ENCODE peak calls at places on chromosome 9, in six cellular contexts. B, I, Y, F, S and V are unnamed samples. For H3K9me3, the result is how much of the 10 kb centered on the place peaks cover.

GRCh38 chr9:121305269-121305994 is 37.5 kb downstream of the GSN start:
- DNase-seq in B (no peak), I (peak), S (peak), Y (peak), F (peak), V (no peak)

GRCh38 chr9:114091711-114092110 is 7.4 kb downstream of the KIF12 start:
- DNase-seq in B (no peak), S (no peak), I (no peak), Y (no peak), F (no peak), V (no peak)

GRCh38 chr9:14183001-14183400 is 130.9 kb downstream of the NFIB start:
- DNase-seq in I (no peak), F (no peak), S (no peak), Y (no peak), B (no peak), V (no peak)

GRCh38 chr9:131669234-131670172 is 70.4 kb downstream of the RAPGEF1 start:
- DNase-seq in I (no peak), Y (no peak), S (no peak), F (peak), B (no peak), V (no peak)

GRCh38 chr9:112620998-112621694 is 96.8 kb downstream of the INIP start:
- DNase-seq in F (no peak), B (no peak), I (no peak), S (no peak), Y (no peak), V (no peak)

GRCh38 chr9:75088646-75089368 is 493 bp downstream of the OSTF1 start:
- DNase-seq in S (peak), I (no peak), B (peak), F (peak), Y (peak), V (peak)

GRCh38 chr9:130940023-130940549 is 1.0 kb upstream of the FIBCD1 start:
- DNase-seq in F (no peak), I (no peak), S (no peak), Y (no peak), B (no peak), V (no peak)

GRCh38 chr9:98328770-98329169 is 73.3 kb upstream of the TBC1D2 start:
- DNase-seq in F (no peak), B (no peak), S (no peak), I (no peak), Y (no peak), V (no peak)

GRCh38 chr9:109972026-109973005 is 192.3 kb downstream of the PALM2AKAP2 start:
- DNase-seq in S (no peak), B (no peak), I (no peak), F (no peak), Y (no peak), V (no peak)

GRCh38 chr9:4417578-4418325 is 72.5 kb upstream of the SLC1A1 start:
- DNase-seq in F (no peak), Y (no peak), S (no peak), B (no peak), I (no peak), V (no peak)

GRCh38 chr9:16689352-16689938 is 181.0 kb downstream of the BNC2 start:
- DNase-seq in B (no peak), Y (no peak), S (no peak), I (peak), F (peak), V (peak)

GRCh38 chr9:99347556-99347955 is 125.5 kb downstream of the SEC61B start:
- DNase-seq in F (no peak), S (no peak), B (no peak), Y (no peak), I (no peak), V (no peak)

GRCh38 chr9:35945341-35946018 is 12.5 kb downstream of the OR2S2 start:
- DNase-seq in F (peak), I (peak), S (peak), B (no peak), Y (peak), V (peak)

GRCh38 chr9:88233091-88233490 is 94.8 kb upstream of the SPATA31C2 start:
- DNase-seq in F (no peak), I (no peak), S (no peak), Y (no peak), B (no peak), V (no peak)

GRCh38 chr9:133103183-133103986 is 17.7 kb downstream of the RALGDS start:
- DNase-seq in F (peak), B (no peak), S (peak), Y (peak), I (peak), V (peak)

GRCh38 chr9:125732562-125732961 is 14.6 kb upstream of the PBX3 start:
- DNase-seq in B (no peak), I (no peak), Y (no peak), F (peak), S (no peak), V (no peak)

GRCh38 chr9:13860926-13861325 is 453.0 kb downstream of the NFIB start:
- DNase-seq in F (no peak), S (no peak), Y (no peak), I (no peak), B (no peak), V (no peak)

GRCh38 chr9:127707766-127708165 is 978 bp downstream of the CFAP157 start:
- DNase-seq in B (no peak), S (no peak), F (no peak), Y (no peak), I (no peak), V (no peak)

GRCh38 chr9:98607152-98607551 is 101.6 kb downstream of the GABBR2 start:
- DNase-seq in F (no peak), I (no peak), B (no peak), Y (no peak), S (no peak), V (no peak)

GRCh38 chr9:124769451-124770358 is 1.4 kb downstream of the NR6A1 start:
- DNase-seq in Y (no peak), B (no peak), F (peak), S (no peak), I (no peak), V (peak)

GRCh38 chr9:81874926-81875325 is 53.3 kb upstream of the SPATA31D4 start:
- DNase-seq in I (no peak), B (no peak), Y (no peak), S (no peak), F (no peak), V (no peak)

GRCh38 chr9:33024126-33024965 is 727 bp upstream of the DNAJA1 start:
- DNase-seq in I (no peak), Y (no peak), F (no peak), B (no peak), S (no peak), V (no peak)

GRCh38 chr9:114150608-114151007 is 4.7 kb upstream of the COL27A1 start:
- DNase-seq in B (no peak), S (no peak), Y (no peak), I (no peak), F (no peak), V (no peak)

GRCh38 chr9:127184641-127185040 is 62.2 kb upstream of the ANGPTL2 start:
- DNase-seq in F (no peak), S (no peak), I (no peak), Y (no peak), B (no peak), V (no peak)

GRCh38 chr9:108885643-108886348 is 23.7 kb downstream of the ACTL7A start:
- DNase-seq in Y (no peak), S (peak), I (no peak), B (no peak), F (peak), V (no peak)
- TF ChIP-seq POLR2A in Y (no peak), S (peak), I (no peak), B (no peak), F (no peak), V (no peak)

DNA sequence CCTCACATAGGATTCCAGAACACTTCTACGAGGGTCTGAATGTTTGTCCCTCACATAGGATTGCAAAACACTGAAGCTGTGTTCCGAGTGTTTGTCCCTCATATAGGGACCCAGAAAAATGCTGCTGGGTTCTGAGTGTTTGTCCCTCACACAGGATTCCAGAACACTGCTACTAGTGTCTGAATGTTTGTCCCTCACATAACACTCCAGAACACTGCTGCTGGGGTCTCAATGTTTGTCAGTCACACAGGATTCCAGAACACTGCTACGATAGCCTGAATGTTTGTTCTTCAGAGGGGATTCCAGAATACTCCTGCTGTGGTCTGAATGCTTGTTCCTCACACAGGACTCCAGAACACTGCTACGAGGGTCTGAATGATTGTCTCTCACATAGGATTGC is 218.7 kb downstream of the FOXD4L6 start:
- DNase-seq in F (no peak), I (no peak), B (no peak), S (no peak), Y (no peak), V (no peak)
- H3K9me3 ChIP-seq in F (under half), I (half or more), B (half or more), S (half or more), Y (half or more), V (under half)

GRCh38 chr9:95005276-95006141 is 279.0 kb downstream of the AOPEP start:
- DNase-seq in I (no peak), F (peak), B (no peak), Y (no peak), S (no peak), V (no peak)

GRCh38 chr9:95001720-95002119 is 275.2 kb downstream of the AOPEP start:
- DNase-seq in F (no peak), B (no peak), S (no peak), Y (no peak), I (no peak), V (no peak)

GRCh38 chr9:95007470-95007869 is 281.0 kb downstream of the AOPEP start:
- DNase-seq in I (no peak), B (no peak), F (no peak), Y (no peak), S (no peak), V (no peak)

GRCh38 chr9:95003694-95004451 is 277.4 kb downstream of the AOPEP start:
- DNase-seq in B (no peak), F (peak), I (peak), S (peak), Y (peak), V (peak)

GRCh38 chr9:95004452-95005275 is 278.2 kb downstream of the AOPEP start:
- DNase-seq in B (no peak), I (no peak), F (peak), S (peak), Y (peak), V (peak)
- TF ChIP-seq POLR2A in B (no peak), I (peak), F (no peak), S (peak), Y (peak), V (peak)

GRCh38 chr9:137339045-137339444 is 37.0 kb upstream of the NRARP start:
- DNase-seq in I (no peak), B (no peak), F (no peak), S (no peak), Y (no peak), V (no peak)

GRCh38 chr9:137339606-137340462 is 37.8 kb upstream of the NRARP start:
- DNase-seq in F (no peak), I (no peak), Y (no peak), B (no peak), S (peak), V (no peak)

GRCh38 chr9:137341227-137341626 is 39.2 kb upstream of the NRARP start:
- DNase-seq in F (no peak), B (no peak), S (no peak), Y (no peak), I (no peak), V (no peak)

GRCh38 chr9:137347928-137348327 is 45.9 kb upstream of the NRARP start:
- DNase-seq in B (no peak), S (no peak), F (no peak), I (no peak), Y (no peak), V (no peak)

GRCh38 chr9:137342482-137342881 is 40.4 kb upstream of the NRARP start:
- DNase-seq in B (no peak), Y (no peak), F (no peak), S (peak), I (no peak), V (no peak)
- H3K9me3 ChIP-seq in B (under half), Y (under half), F (under half), S (under half), I (under half), V (under half)